ENCODE peak calls at places on chromosomes 12 and 14, in four cellular contexts. One of them, this sample, is unnamed.

GRCh38 chr12:22395666-22396065 is 61.2 kb upstream of the ST8SIA1 start:
- DNase-seq in RPMI8226: no peak
- DNase-seq in HFF-Myc: no peak
- DNase-seq in naive B cell: no peak
- DNase-seq in this sample: no peak

GRCh38 chr14:58238252-58239247 is 6.1 kb upstream of the PSMA3 start:
- DNase-seq in naive B cell: no peak
- DNase-seq in HFF-Myc: no peak
- DNase-seq in RPMI8226: no peak
- DNase-seq in this sample: peak

GRCh38 chr14:59905193-59905592 is 14.8 kb upstream of the LRRC9 start:
- DNase-seq in RPMI8226: no peak
- DNase-seq in naive B cell: no peak
- DNase-seq in HFF-Myc: no peak
- DNase-seq in this sample: no peak

GRCh38 chr12:50504798-50505385 is at the start of gene DIP2B:
- DNase-seq in RPMI8226: peak
- DNase-seq in naive B cell: peak
- DNase-seq in HFF-Myc: peak
- DNase-seq in this sample: peak

GRCh38 chr12:57454566-57455373 is at the start of gene INHBE:
- DNase-seq in naive B cell: no peak
- DNase-seq in RPMI8226: no peak
- DNase-seq in HFF-Myc: no peak
- DNase-seq in this sample: no peak

GRCh38 chr12:94513527-94513926 is 53.9 kb upstream of the CEP83 start:
- DNase-seq in HFF-Myc: no peak
- DNase-seq in RPMI8226: no peak
- DNase-seq in naive B cell: no peak
- DNase-seq in this sample: no peak

GRCh38 chr14:93239869-93240677 is 33.0 kb downstream of the UBR7 start:
- DNase-seq in HFF-Myc: peak
- DNase-seq in RPMI8226: no peak
- DNase-seq in naive B cell: no peak
- DNase-seq in this sample: no peak

GRCh38 chr14:68232643-68233055 is 413.1 kb downstream of the RAD51B start:
- DNase-seq in HFF-Myc: peak
- DNase-seq in RPMI8226: peak
- DNase-seq in naive B cell: no peak
- DNase-seq in this sample: no peak

GRCh38 chr14:50768693-50769092 is 62.3 kb downstream of the NIN start:
- DNase-seq in naive B cell: no peak
- DNase-seq in HFF-Myc: no peak
- DNase-seq in RPMI8226: no peak
- DNase-seq in this sample: no peak

GRCh38 chr12:110314308-110314707 is 33.3 kb downstream of the ATP2A2 start:
- DNase-seq in HFF-Myc: no peak
- DNase-seq in naive B cell: no peak
- DNase-seq in RPMI8226: no peak
- DNase-seq in this sample: no peak

GRCh38 chr14:22547309-22547947 is 41.6 kb downstream of the DAD1 start:
- DNase-seq in HFF-Myc: no peak
- DNase-seq in RPMI8226: no peak
- DNase-seq in naive B cell: no peak
- DNase-seq in this sample: no peak

GRCh38 chr12:60465060-60465459 is 869.2 kb downstream of the SLC16A7 start:
- DNase-seq in HFF-Myc: no peak
- DNase-seq in naive B cell: no peak
- DNase-seq in RPMI8226: no peak
- DNase-seq in this sample: no peak

GRCh38 chr14:55780156-55780946 is 200.3 kb downstream of the KTN1 start:
- DNase-seq in naive B cell: no peak
- DNase-seq in RPMI8226: peak
- DNase-seq in HFF-Myc: no peak
- DNase-seq in this sample: no peak

GRCh38 chr12:89364058-89364457 is 11.8 kb upstream of the DUSP6 start:
- DNase-seq in HFF-Myc: no peak
- DNase-seq in naive B cell: no peak
- DNase-seq in RPMI8226: no peak
- DNase-seq in this sample: no peak

GRCh38 chr12:81542621-81543020 is 216.5 kb downstream of the PPFIA2 start:
- DNase-seq in HFF-Myc: no peak
- DNase-seq in naive B cell: no peak
- DNase-seq in RPMI8226: no peak
- DNase-seq in this sample: no peak

GRCh38 chr14:93619176-93619793 is 169.0 kb downstream of the PRIMA1 start:
- DNase-seq in naive B cell: peak
- DNase-seq in RPMI8226: peak
- DNase-seq in HFF-Myc: peak
- DNase-seq in this sample: peak

GRCh38 chr14:102605026-102605425 is 12.6 kb downstream of the RCOR1 start:
- DNase-seq in RPMI8226: no peak
- DNase-seq in naive B cell: no peak
- DNase-seq in HFF-Myc: no peak
- DNase-seq in this sample: no peak

GRCh38 chr14:102417118-102417517 is 54.4 kb downstream of the TECPR2 start:
- DNase-seq in HFF-Myc: no peak
- DNase-seq in naive B cell: no peak
- DNase-seq in RPMI8226: no peak
- DNase-seq in this sample: no peak

GRCh38 chr12:46472893-46473633 is 100.5 kb upstream of the SLC38A2 start:
- DNase-seq in naive B cell: no peak
- DNase-seq in RPMI8226: no peak
- DNase-seq in HFF-Myc: no peak
- DNase-seq in this sample: no peak

GRCh38 chr12:127381043-127381668 is 885.8 kb upstream of the TMEM132C start:
- DNase-seq in naive B cell: no peak
- DNase-seq in RPMI8226: peak
- DNase-seq in HFF-Myc: no peak
- DNase-seq in this sample: no peak

GRCh38 chr12:98916106-98916505 is 271.0 kb downstream of the APAF1 start:
- DNase-seq in RPMI8226: no peak
- DNase-seq in HFF-Myc: no peak
- DNase-seq in naive B cell: no peak
- DNase-seq in this sample: no peak

This sample was measured in mucosa of descending colon.